ENCODE peak calls at places on chromosome 16, in four cellular contexts. M, U, N and V are unnamed samples. For H3K27me3, the result is how much of the 10 kb centered on the place peaks cover.

GRCh38 chr16:11225677-11226549 is 30.1 kb downstream of the SOCS1 start:
- DNase-seq in U (no peak), M (no peak), N (no peak), V (no peak)

GRCh38 chr16:7597677-7598076 is 265.0 kb downstream of the RBFOX1 start:
- DNase-seq in N (no peak), M (no peak), U (no peak), V (no peak)

GRCh38 chr16:24988593-24989338 is 26.4 kb downstream of the ARHGAP17 start:
- DNase-seq in M (peak), U (peak), N (no peak), V (no peak)

GRCh38 chr16:27112093-27112811 is 45.5 kb downstream of the C16orf82 start:
- DNase-seq in M (no peak), N (no peak), U (no peak), V (no peak)

GRCh38 chr16:24879684-24880083 is 33.9 kb downstream of the SLC5A11 start:
- DNase-seq in U (no peak), N (no peak), M (no peak), V (no peak)

GRCh38 chr16:69927056-69927757 is 23.9 kb upstream of the CLEC18A start:
- DNase-seq in U (peak), N (no peak), M (no peak), V (no peak)

GRCh38 chr16:27253526-27253930 is 15.0 kb downstream of the NSMCE1 start:
- DNase-seq in M (peak), U (no peak), N (no peak), V (no peak)

GRCh38 chr16:24138024-24138423 is 118.1 kb upstream of the CACNG3 start:
- DNase-seq in N (peak), M (no peak), U (no peak), V (no peak)

GRCh38 chr16:28592511-28592910 is 4.3 kb downstream of the SULT1A2 start:
- DNase-seq in M (no peak), N (no peak), U (no peak), V (no peak)

GRCh38 chr16:22098538-22099255 is 6.4 kb downstream of the VWA3A start:
- DNase-seq in M (peak), U (no peak), N (peak), V (peak)

GRCh38 chr16:16019488-16019887 is 70.1 kb downstream of the ABCC1 start:
- DNase-seq in M (peak), U (no peak), N (no peak), V (no peak)

GRCh38 chr16:30743690-30744089 is 4.5 kb upstream of the PHKG2 start:
- DNase-seq in N (no peak), U (no peak), M (no peak), V (no peak)

GRCh38 chr16:80684906-80685305 is 119.5 kb downstream of the CDYL2 start:
- DNase-seq in N (no peak), M (no peak), U (no peak), V (no peak)

GRCh38 chr16:77191259-77191969 is 424 bp downstream of the MON1B start:
- DNase-seq in M (no peak), U (peak), N (no peak), V (peak)

GRCh38 chr16:67100569-67101300 is 9.0 kb upstream of the PHAF1 start:
- DNase-seq in N (no peak), M (no peak), U (no peak), V (no peak)

GRCh38 chr16:85888405-85889331 is 10.3 kb upstream of the IRF8 start:
- DNase-seq in U (no peak), M (peak), N (no peak), V (peak)

GRCh38 chr16:28219283-28219682 is 7.5 kb upstream of the XPO6 start:
- DNase-seq in M (no peak), U (no peak), N (peak), V (no peak)

DNA sequence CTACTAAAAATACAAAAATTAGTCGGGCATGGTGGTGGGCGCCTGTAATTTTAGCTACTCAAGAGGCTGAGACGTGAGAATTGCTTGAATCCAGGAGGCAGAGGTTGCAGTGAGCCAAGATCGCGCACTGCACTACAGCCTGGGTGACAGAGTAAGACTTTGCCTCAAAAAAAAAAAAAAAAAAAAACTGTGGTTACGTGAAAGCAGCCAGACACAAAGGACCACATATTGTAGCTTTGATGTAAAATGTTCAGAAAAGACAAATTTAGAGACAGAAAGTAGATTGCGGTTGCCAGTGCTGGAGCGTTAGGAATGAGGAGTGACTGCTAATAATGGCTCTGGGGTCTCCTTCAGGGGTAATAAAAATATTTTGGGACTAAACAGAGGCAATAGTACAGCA is 4.0 kb upstream of the MEAK7 start:
- DNase-seq in N (no peak), M (no peak), U (no peak), V (no peak)
- H3K4me3 ChIP-seq in N (no peak), M (no peak), U (no peak), V (no peak)

DNA sequence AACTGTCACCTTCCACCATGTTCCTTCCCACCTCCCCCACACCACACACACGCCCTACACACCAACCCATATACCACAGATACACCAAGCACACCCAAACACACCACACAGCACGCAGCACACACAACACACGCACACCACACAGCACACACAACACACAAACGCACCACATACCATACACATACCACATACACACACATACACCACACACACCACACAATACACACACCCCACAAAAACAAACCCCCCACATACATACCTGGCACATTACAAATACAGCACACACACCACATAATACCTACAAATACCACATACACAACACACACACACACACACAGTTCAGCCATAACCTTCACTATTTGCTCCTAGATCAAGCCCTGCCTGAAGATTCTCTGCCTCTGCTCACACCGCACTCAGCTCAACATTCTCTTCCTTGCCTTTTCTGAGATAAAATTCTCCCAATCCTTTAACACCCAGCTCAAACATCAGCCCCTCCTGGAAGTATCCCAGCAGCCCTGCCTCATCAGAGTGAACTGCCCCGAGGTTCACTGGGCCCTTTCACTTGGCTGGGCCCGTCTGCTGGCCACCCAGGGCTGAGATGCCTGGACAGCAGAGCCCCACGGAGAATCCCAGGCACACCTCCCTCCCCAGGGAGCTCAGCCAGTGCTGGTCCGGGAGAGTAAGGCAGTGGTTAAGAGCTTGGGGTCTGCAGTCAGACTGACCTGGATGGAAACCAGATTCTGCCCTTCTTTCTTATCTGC is 31.9 kb upstream of the CPNE2 start:
- DNase-seq in M (no peak), U (no peak), N (no peak), V (no peak)
- H3K27me3 ChIP-seq in M (under half), U (under half), N (under half), V (under half)

GRCh38 chr16:8644513-8645140 is 23.1 kb downstream of the METTL22 start:
- DNase-seq in M (no peak), U (no peak), N (no peak), V (no peak)
- H3K4me3 ChIP-seq in M (no peak), U (no peak), N (no peak), V (no peak)

GRCh38 chr16:54280751-54281150 is 5.8 kb downstream of the IRX3 start:
- DNase-seq in M (peak), N (no peak), U (no peak), V (no peak)
- H3K27me3 ChIP-seq in M (under half), N (half or more), U (under half), V (under half)

GRCh38 chr16:51683882-51684281 is 532.8 kb upstream of the SALL1 start:
- DNase-seq in U (no peak), N (no peak), M (no peak), V (no peak)
- H3K4me3 ChIP-seq in U (no peak), N (no peak), M (no peak), V (no peak)